ENCODE peak calls at places on chromosome 18, in four cellular contexts. H, S, D and F are unnamed samples.

GRCh38 chr18:25351280-25351772 is 640 bp downstream of the ZNF521 start:
- DNase-seq in S (no peak), H (no peak), D (no peak), F (no peak)

GRCh38 chr18:24268784-24269550 is 128.7 kb downstream of the OSBPL1A start:
- DNase-seq in S (no peak), H (no peak), D (no peak), F (no peak)

GRCh38 chr18:4544131-4544530 is 89.0 kb upstream of the DLGAP1 start:
- DNase-seq in S (no peak), D (no peak), H (no peak), F (no peak)

GRCh38 chr18:48409591-48410094 is 460 bp upstream of the ZBTB7C start:
- DNase-seq in S (peak), D (no peak), H (no peak), F (no peak)

GRCh38 chr18:14781671-14782070 is 33.7 kb downstream of the ANKRD30B start:
- DNase-seq in H (no peak), S (no peak), D (no peak), F (no peak)

GRCh38 chr18:40019797-40020392 is 1935.1 kb upstream of the PIK3C3 start:
- DNase-seq in H (no peak), D (no peak), S (no peak), F (no peak)

GRCh38 chr18:48788378-48788777 is 162.4 kb downstream of the SMAD7 start:
- DNase-seq in S (no peak), D (no peak), H (no peak), F (no peak)

GRCh38 chr18:75041586-75041985 is 167.4 kb downstream of the PTGR3 start:
- DNase-seq in H (no peak), S (no peak), D (peak), F (no peak)

GRCh38 chr18:75638223-75638596 is 210.7 kb upstream of the SMIM21 start:
- DNase-seq in D (peak), H (no peak), S (no peak), F (no peak)